ENCODE peak calls at places on chromosomes 16 and 17, in five cellular contexts. B is fibroblast of mammary gland, X is cardiac fibroblast, H is left ventricle myocardium inferior, L is cardiac muscle cell. T is an unnamed sample.

GRCh38 chr16:50506543-50506937 is 41.7 kb upstream of the NKD1 start:
- DNase-seq in L (no peak), X (no peak), B (no peak), H (no peak), T (no peak)

GRCh38 chr17:81453049-81453448 is 57.8 kb downstream of the BAHCC1 start:
- DNase-seq in H (no peak), X (no peak), L (no peak), B (no peak), T (no peak)

GRCh38 chr17:30555942-30556341 is 78.7 kb downstream of the GOSR1 start:
- DNase-seq in L (no peak), B (no peak), H (no peak), X (no peak), T (no peak)

GRCh38 chr17:76909971-76910760 is 42.0 kb downstream of the MGAT5B start:
- DNase-seq in B (peak), X (peak), L (peak), H (peak), T (no peak)

GRCh38 chr16:23137818-23138217 is 11.4 kb downstream of the USP31 start:
- DNase-seq in H (no peak), X (no peak), L (no peak), B (no peak), T (no peak)

GRCh38 chr16:54688339-54688738 is 242.3 kb upstream of the IRX5 start:
- DNase-seq in X (no peak), L (no peak), B (no peak), H (no peak), T (no peak)

GRCh38 chr17:31497994-31498826 is 106.7 kb downstream of the RAB11FIP4 start:
- DNase-seq in B (no peak), L (no peak), X (no peak), H (no peak), T (no peak)

GRCh38 chr17:66483946-66484345 is 181.5 kb downstream of the PRKCA start:
- DNase-seq in B (no peak), H (no peak), X (no peak), L (no peak), T (no peak)

GRCh38 chr16:85646976-85647375 is 33.9 kb downstream of the GSE1 start:
- DNase-seq in H (no peak), X (no peak), B (no peak), L (no peak), T (no peak)